ENCODE peak calls at places on chromosomes 3 and 15, in five cellular contexts. E is neuronal stem cell, Y is right cardiac atrium, V is SJSA1, Q is H9. A is an unnamed sample.

GRCh38 chr3:25428950-25429349 is 887 bp downstream of the RARB start:
- DNase-seq in E (no peak), Y (no peak), V (no peak), Q (no peak), A (no peak)

GRCh38 chr3:13832130-13832529 is 47.7 kb downstream of the WNT7A start:
- DNase-seq in Y (no peak), Q (no peak), E (no peak), V (no peak), A (no peak)

GRCh38 chr15:28995193-28995592 is 109.4 kb downstream of the APBA2 start:
- DNase-seq in Q (no peak), V (no peak), E (no peak), Y (no peak), A (no peak)

GRCh38 chr15:76180321-76180720 is 120.5 kb downstream of the TMEM266 start:
- DNase-seq in V (no peak), E (no peak), Y (peak; percentile 13), Q (no peak), A (no peak)

GRCh38 chr15:70356062-70356860 is 258.5 kb upstream of the TLE3 start:
- DNase-seq in Q (no peak), V (no peak), Y (no peak), E (no peak), A (no peak)

GRCh38 chr3:60048447-60048848 is 998.6 kb upstream of the CFAP20DC start:
- DNase-seq in V (no peak), Q (no peak), Y (no peak), E (no peak), A (no peak)

GRCh38 chr15:40334941-40335795 is 5.6 kb downstream of the CCDC9B start:
- DNase-seq in E (no peak), V (no peak), Y (peak; percentile 70), Q (no peak), A (no peak)

GRCh38 chr15:74901612-74902063 is 5.0 kb downstream of the FAM219B start:
- DNase-seq in E (peak; percentile 57), V (peak; percentile 58), Q (peak; percentile 55), Y (no peak), A (peak; percentile 39)

GRCh38 chr3:180612363-180612762 is 10.4 kb downstream of the TTC14 start:
- DNase-seq in Y (no peak), E (no peak), V (no peak), Q (no peak), A (no peak)

GRCh38 chr3:107999215-107999775 is 91.5 kb downstream of the CD47 start:
- DNase-seq in Y (no peak), E (no peak), Q (no peak), V (peak; percentile 47), A (no peak)

GRCh38 chr3:38251197-38251596 is 14.4 kb upstream of the SLC22A13 start:
- DNase-seq in Y (no peak), E (no peak), V (no peak), Q (no peak), A (no peak)

GRCh38 chr3:71684752-71685151 is 40.5 kb downstream of the EIF4E3 start:
- DNase-seq in Q (no peak), Y (no peak), E (no peak), V (peak; percentile 76), A (no peak)

GRCh38 chr3:43894176-43895049 is 203.7 kb downstream of the ABHD5 start:
- DNase-seq in V (peak; percentile 62), E (peak; percentile 77), Y (peak; percentile 87), Q (peak; percentile 78), A (peak; percentile 57)

GRCh38 chr3:13502791-13503060 is 22.6 kb downstream of the HDAC11 start:
- DNase-seq in E (no peak), Q (no peak), V (no peak), Y (peak; percentile 25), A (no peak)

GRCh38 chr15:89140595-89140994 is 52.3 kb downstream of the ABHD2 start:
- DNase-seq in E (no peak), V (no peak), Q (no peak), Y (no peak), A (no peak)

GRCh38 chr15:24645627-24646026 is 29.9 kb upstream of the NPAP1 start:
- DNase-seq in Y (no peak), V (no peak), E (no peak), Q (no peak), A (no peak)
- H3K9me3 ChIP-seq in Y (no peaks in the 10 kb centered on the region), V (peaks cover 4% of the 10 kb centered on the region), E (no peaks in the 10 kb centered on the region), Q (peaks cover 37% of the 10 kb centered on the region), A (peaks cover 3% of the 10 kb centered on the region)

GRCh38 chr3:138767498-138768104 is 67.1 kb downstream of the PIK3CB start:
- DNase-seq in Y (no peak), E (no peak), V (no peak), Q (no peak), A (no peak)
- H3K9me3 ChIP-seq in Y (no peaks in the 10 kb centered on the region), E (peaks cover 24% of the 10 kb centered on the region), V (no peaks in the 10 kb centered on the region), Q (peaks cover 23% of the 10 kb centered on the region), A (no peaks in the 10 kb centered on the region)

DNA sequence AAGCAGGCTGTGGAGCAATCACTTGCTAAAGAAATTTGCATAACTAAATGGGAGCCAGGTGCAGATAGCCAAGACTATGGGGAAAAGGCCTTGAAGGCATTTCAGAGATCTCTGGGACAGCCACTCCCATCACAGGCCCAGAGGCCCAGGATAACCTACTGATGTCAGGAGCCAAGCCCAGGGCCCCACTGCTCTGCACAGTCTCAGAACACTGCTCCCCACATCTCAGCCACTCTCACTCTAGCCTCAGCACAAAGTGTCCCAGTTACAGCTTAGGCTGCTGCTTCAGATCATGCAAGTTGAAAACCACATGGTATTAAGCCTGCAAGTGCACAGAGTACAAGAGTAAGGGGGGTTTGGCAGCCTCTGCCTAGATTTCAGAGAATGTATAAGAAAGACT is 147.6 kb upstream of the TGFBR2 start:
- DNase-seq in Y (no peak), V (no peak), Q (no peak), E (no peak), A (peak; percentile 53)
- H3K9me3 ChIP-seq in Y (no peaks in the 10 kb centered on the region), V (no peaks in the 10 kb centered on the region), Q (no peaks in the 10 kb centered on the region), E (no peaks in the 10 kb centered on the region), A (no peaks in the 10 kb centered on the region)

GRCh38 chr3:187490366-187490765 is 122.2 kb downstream of the RTP4 start:
- DNase-seq in V (no peak), Y (no peak), E (no peak), Q (no peak), A (no peak)
- H3K9me3 ChIP-seq in V (no peaks in the 10 kb centered on the region), Y (no peaks in the 10 kb centered on the region), E (no peaks in the 10 kb centered on the region), Q (no peaks in the 10 kb centered on the region), A (peaks cover 14% of the 10 kb centered on the region)

GRCh38 chr3:21109056-21109455 is 642.0 kb downstream of the ZNF385D start:
- DNase-seq in Q (no peak), Y (no peak), V (no peak), E (no peak), A (no peak)

DNA sequence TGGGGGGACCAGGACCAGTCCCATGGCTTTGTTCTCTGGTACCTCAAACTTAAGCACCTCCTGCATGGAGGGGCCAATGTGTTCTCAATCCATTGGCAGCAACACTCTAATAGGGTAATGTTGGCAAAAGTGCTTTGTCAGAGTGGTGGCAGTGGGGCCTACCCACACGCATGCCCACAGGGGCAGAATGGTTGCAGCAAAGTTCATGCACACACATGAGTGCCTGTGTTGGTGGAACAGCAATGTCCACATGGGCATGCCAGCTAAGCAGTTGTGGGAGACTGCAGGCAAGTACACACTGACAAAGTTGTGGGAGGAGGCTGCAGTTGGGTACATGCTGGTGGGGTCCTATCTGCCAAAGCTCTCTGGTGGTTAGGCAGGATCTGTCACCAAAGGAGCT is 645.2 kb downstream of the ZNF385D start:
- DNase-seq in Q (no peak), V (no peak), Y (no peak), E (no peak), A (no peak)
- H3K9me3 ChIP-seq in Q (no peaks in the 10 kb centered on the region), V (no peaks in the 10 kb centered on the region), Y (no peaks in the 10 kb centered on the region), E (no peaks in the 10 kb centered on the region), A (peaks cover 6% of the 10 kb centered on the region)

DNA sequence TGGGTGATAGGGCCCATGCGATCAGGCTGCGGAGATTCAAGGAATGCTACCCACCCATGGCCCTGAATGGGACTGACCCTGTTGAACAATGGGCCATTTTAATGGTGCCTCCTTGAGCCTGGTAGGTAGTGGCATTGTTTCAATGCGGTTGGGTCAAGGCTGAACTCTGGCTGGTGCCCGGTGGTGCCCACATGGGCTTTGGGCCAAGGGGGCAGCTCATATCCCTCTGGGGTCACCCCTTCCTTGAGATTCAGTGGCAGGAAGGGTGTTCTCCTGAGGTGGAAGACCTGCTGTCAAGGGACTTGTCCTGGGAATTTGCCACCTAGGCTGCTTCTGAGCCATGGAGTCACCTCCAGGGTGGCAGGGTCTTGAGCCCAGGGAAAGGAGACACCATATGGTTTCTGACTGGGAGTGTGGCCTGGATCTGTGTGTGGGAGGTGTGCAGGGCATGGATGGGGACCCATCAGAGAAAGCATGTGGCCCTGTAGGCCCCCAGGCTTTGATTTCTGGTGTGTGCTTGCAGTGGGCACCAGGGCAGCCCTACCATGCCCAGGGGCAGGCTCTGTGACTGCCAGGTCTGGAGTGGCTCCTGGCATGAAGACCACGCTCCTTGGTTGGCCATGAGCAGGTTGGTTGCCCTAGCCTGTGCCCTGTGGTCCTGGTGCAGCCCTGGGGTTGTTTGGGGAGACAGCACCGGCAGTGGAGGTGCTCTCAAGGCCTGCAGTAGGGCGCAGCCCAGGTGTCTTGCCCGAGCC is 199.9 kb downstream of the UBE3A start:
- DNase-seq in V (no peak), Y (peak; percentile 30), Q (no peak), E (no peak), A (peak; percentile 30)
- H3K9me3 ChIP-seq in V (peaks cover 3% of the 10 kb centered on the region), Y (no peaks in the 10 kb centered on the region), Q (peaks cover 61% of the 10 kb centered on the region), E (no peaks in the 10 kb centered on the region), A (no peaks in the 10 kb centered on the region)

GRCh38 chr3:126424751-126425150 is 30.0 kb downstream of the CFAP100 start:
- DNase-seq in Y (no peak), Q (no peak), E (no peak), V (no peak), A (no peak)
- H3K9me3 ChIP-seq in Y (no peaks in the 10 kb centered on the region), Q (peaks cover 3% of the 10 kb centered on the region), E (peaks cover 8% of the 10 kb centered on the region), V (peaks cover 2% of the 10 kb centered on the region), A (peaks cover 14% of the 10 kb centered on the region)